ENCODE peak calls at places on chromosome 11, in nine cellular contexts. M is AG04450, E is coronary artery, X is stomach, I is HepG2, N is fibroblast of villous mesenchyme, V is suprapubic skin, Q is astrocyte of the cerebellum, D is H7. O is an unnamed sample.
A peak's percentile ranks its signal among the peaks of the same experiment; 100 is the strongest.

GRCh38 chr11:86116386-86116726 is 47.5 kb upstream of the PICALM start:
- DNase-seq in M (peak; percentile 81), E (no peak), X (no peak), I (no peak), N (peak; percentile 35), V (no peak), Q (peak; percentile 93), D (peak; percentile 10), O (peak; percentile 47)

GRCh38 chr11:119108151-119108856 is 1.2 kb downstream of the C2CD2L start:
- DNase-seq in M (no peak), E (no peak), X (peak; percentile 53), I (peak; percentile 73), N (peak; percentile 27), V (no peak), Q (no peak), D (peak; percentile 70), O (peak; percentile 26)

GRCh38 chr11:96187779-96188624 is 155.0 kb downstream of the MAML2 start:
- DNase-seq in M (no peak), E (no peak), X (no peak), I (peak; percentile 47), N (peak; percentile 65), V (no peak), Q (peak; percentile 70), D (no peak), O (peak; percentile 57)

GRCh38 chr11:61516675-61517516 is 8.3 kb downstream of the LRRC10B start:
- DNase-seq in M (no peak), E (no peak), X (peak; percentile 35), I (peak; percentile 8), N (peak; percentile 42), V (no peak), Q (no peak), D (peak; percentile 97), O (peak; percentile 56)

GRCh38 chr11:61153593-61154090 is 7.6 kb downstream of the VPS37C start:
- DNase-seq in M (no peak), E (peak; percentile 62), X (no peak), I (no peak), N (peak; percentile 36), V (no peak), Q (no peak), D (no peak), O (no peak)

GRCh38 chr11:79419120-79419519 is 21.7 kb downstream of the TENM4 start:
- DNase-seq in M (no peak), E (no peak), X (peak; percentile 60), I (peak; percentile 7), N (no peak), V (no peak), Q (no peak), D (no peak), O (no peak)

GRCh38 chr11:93904711-93905110 is 54.3 kb upstream of the VSTM5 start:
- DNase-seq in M (no peak), E (no peak), X (no peak), I (no peak), N (no peak), V (no peak), Q (no peak), D (no peak), O (no peak)

GRCh38 chr11:17387280-17387679 is 1.2 kb downstream of the KCNJ11 start:
- DNase-seq in M (no peak), E (no peak), X (no peak), I (no peak), N (no peak), V (no peak), Q (no peak), D (no peak), O (no peak)

GRCh38 chr11:65095974-65096806 is at the start of gene VPS51:
- DNase-seq in M (peak; percentile 74), E (peak; percentile 91), X (peak; percentile 92), I (peak; percentile 87), N (peak; percentile 92), V (peak; percentile 92), Q (peak; percentile 83), D (peak; percentile 97), O (peak; percentile 94)
- H3K4me3 ChIP-seq in M (peak within 1 kb of the TSS; percentile 77), E (peak within 1 kb of the TSS; percentile 95), X (peak within 1 kb of the TSS; percentile 87), I (peak within 1 kb of the TSS; percentile 83), N (peak within 1 kb of the TSS; percentile 79), V (peak within 1 kb of the TSS; percentile 95), Q (peak within 1 kb of the TSS; percentile 71), D (peak within 1 kb of the TSS; percentile 65), O (peak within 1 kb of the TSS; percentile 76)

DNA sequence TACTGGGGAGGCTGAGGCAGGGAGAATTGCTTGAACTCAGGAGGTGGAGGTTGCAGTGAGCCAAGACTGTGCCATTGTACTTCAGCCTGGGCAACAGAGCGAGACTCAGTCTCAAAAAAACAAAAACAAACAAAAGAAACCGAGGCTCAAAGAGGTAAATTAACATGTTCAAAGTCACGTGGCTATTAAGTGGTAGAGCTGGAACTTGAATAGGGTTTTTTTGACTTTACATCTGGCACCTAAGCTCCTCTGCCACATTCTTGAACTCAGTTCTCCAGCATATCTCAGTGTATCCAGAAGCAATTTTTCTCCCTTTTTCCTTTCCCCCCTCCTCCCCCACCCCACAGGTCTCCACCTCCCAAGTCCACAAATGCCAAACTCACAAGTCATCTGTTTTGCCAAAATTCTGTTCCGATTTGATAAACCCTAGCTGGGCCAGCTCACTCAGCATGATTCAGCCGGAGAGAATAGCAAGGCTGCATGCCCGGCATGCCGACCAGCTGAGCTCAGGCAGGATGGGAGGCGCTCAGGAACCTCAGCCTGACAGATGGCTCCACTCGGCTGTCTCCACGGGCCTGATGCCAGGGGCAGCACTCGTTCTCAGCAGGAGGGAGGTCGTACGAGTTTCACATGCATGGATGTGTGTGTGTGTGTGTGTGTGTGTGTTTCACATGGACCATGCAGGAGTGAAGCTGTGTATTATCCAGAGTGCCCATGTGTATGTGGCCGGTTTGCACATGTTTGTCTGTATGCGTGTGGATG is 63.2 kb upstream of the RRAS2 start:
- DNase-seq in M (peak; percentile 100), E (peak; percentile 89), X (peak; percentile 57), I (peak; percentile 82), N (peak; percentile 96), V (peak; percentile 87), Q (peak; percentile 98), D (peak; percentile 54), O (peak; percentile 100)
- H3K4me3 ChIP-seq in M (no peak overlapping the region), E (peak overlapping the region; percentile 35), X (no peak overlapping the region), I (peak overlapping the region; percentile 14), N (no peak overlapping the region), V (no peak overlapping the region), Q (no peak overlapping the region), D (no peak overlapping the region), O (no peak overlapping the region)

GRCh38 chr11:34274712-34275398 is 83.0 kb downstream of the ABTB2 start:
- DNase-seq in M (peak; percentile 89), E (peak; percentile 91), X (peak; percentile 87), I (no peak), N (peak; percentile 98), V (peak; percentile 95), Q (peak; percentile 98), D (no peak), O (no peak)

GRCh38 chr11:34276465-34276864 is 81.3 kb downstream of the ABTB2 start:
- DNase-seq in M (no peak), E (no peak), X (no peak), I (no peak), N (no peak), V (no peak), Q (no peak), D (no peak), O (no peak)

GRCh38 chr11:34278175-34278574 is 79.6 kb downstream of the ABTB2 start:
- DNase-seq in M (no peak), E (no peak), X (no peak), I (no peak), N (no peak), V (no peak), Q (no peak), D (no peak), O (no peak)

GRCh38 chr11:34277166-34277565 is 80.6 kb downstream of the ABTB2 start:
- DNase-seq in M (no peak), E (no peak), X (no peak), I (no peak), N (no peak), V (no peak), Q (no peak), D (no peak), O (no peak)

GRCh38 chr11:34275486-34275885 is 82.3 kb downstream of the ABTB2 start:
- DNase-seq in M (no peak), E (no peak), X (no peak), I (no peak), N (no peak), V (no peak), Q (no peak), D (no peak), O (no peak)
- H3K4me3 ChIP-seq in M (no peak overlapping the region), E (no peak overlapping the region), X (no peak overlapping the region), I (no peak overlapping the region), N (no peak overlapping the region), V (no peak overlapping the region), Q (no peak overlapping the region), D (no peak overlapping the region), O (no peak overlapping the region)

GRCh38 chr11:116930586-116930985 is 93.2 kb upstream of the APOA1 start:
- DNase-seq in M (no peak), E (no peak), X (no peak), I (no peak), N (no peak), V (no peak), Q (no peak), D (no peak), O (no peak)

GRCh38 chr11:116930177-116930576 is 92.8 kb upstream of the APOA1 start:
- DNase-seq in M (no peak), E (no peak), X (no peak), I (peak; percentile 21), N (peak; percentile 56), V (no peak), Q (peak; percentile 6), D (no peak), O (no peak)

GRCh38 chr11:116931206-116931953 is 94.0 kb upstream of the APOA1 start:
- DNase-seq in M (no peak), E (no peak), X (no peak), I (no peak), N (no peak), V (peak; percentile 67), Q (no peak), D (no peak), O (no peak)

GRCh38 chr11:116933961-116934360 is 96.5 kb upstream of the APOA1 start:
- DNase-seq in M (no peak), E (no peak), X (no peak), I (no peak), N (no peak), V (no peak), Q (no peak), D (no peak), O (no peak)

GRCh38 chr11:116932182-116932581 is 94.8 kb upstream of the APOA1 start:
- DNase-seq in M (no peak), E (no peak), X (no peak), I (no peak), N (no peak), V (no peak), Q (no peak), D (no peak), O (no peak)
- H3K4me3 ChIP-seq in M (no peak overlapping the region), E (no peak overlapping the region), X (no peak overlapping the region), I (no peak overlapping the region), N (no peak overlapping the region), V (no peak overlapping the region), Q (no peak overlapping the region), D (no peak overlapping the region), O (no peak overlapping the region)

GRCh38 chr11:25183436-25183835 is 686.6 kb downstream of the LUZP2 start:
- DNase-seq in M (no peak), E (no peak), X (no peak), I (no peak), N (no peak), V (no peak), Q (no peak), D (no peak), O (no peak)
- H3K4me3 ChIP-seq in M (no peak overlapping the region), E (no peak overlapping the region), X (no peak overlapping the region), I (no peak overlapping the region), N (no peak overlapping the region), V (no peak overlapping the region), Q (no peak overlapping the region), D (no peak overlapping the region), O (no peak overlapping the region)

GRCh38 chr11:44572431-44572830 is 7.0 kb downstream of the CD82 start:
- DNase-seq in M (no peak), E (no peak), X (no peak), I (no peak), N (no peak), V (no peak), Q (no peak), D (peak; percentile 16), O (no peak)
- H3K4me3 ChIP-seq in M (no peak overlapping the region), E (no peak overlapping the region), X (no peak overlapping the region), I (no peak overlapping the region), N (no peak overlapping the region), V (no peak overlapping the region), Q (no peak overlapping the region), D (no peak overlapping the region), O (no peak overlapping the region)